ENCODE peak calls at places on chromosomes 2 and 18, in seven cellular contexts. X is RWPE2, Q is fibroblast of lung, G is cardiac muscle cell, A is stomach, E is DND-41, M is heart right ventricle. F is an unnamed sample. For H3K9me3 and H3K27me3, the result is how much of the 10 kb centered on the place peaks cover.

GRCh38 chr2:189601043-189601442 is 20.5 kb upstream of the SLC40A1 start:
- DNase-seq in G (no peak), A (no peak), Q (peak), E (no peak), M (no peak), X (no peak), F (no peak)

GRCh38 chr2:12265646-12266045 is 451.1 kb upstream of the TRIB2 start:
- DNase-seq in Q (peak), M (no peak), X (no peak), G (no peak), A (no peak), E (no peak), F (no peak)

GRCh38 chr18:72672364-72673151 is 128.4 kb upstream of the CBLN2 start:
- DNase-seq in X (no peak), Q (peak), G (peak), A (no peak), M (no peak), E (peak), F (no peak)

GRCh38 chr18:13447621-13448020 is 229.1 kb downstream of the LDLRAD4 start:
- DNase-seq in M (no peak), A (no peak), Q (peak), E (peak), X (no peak), G (no peak), F (no peak)

GRCh38 chr2:109368798-109369197 is 239.8 kb downstream of the SH3RF3 start:
- DNase-seq in G (no peak), M (no peak), E (no peak), Q (no peak), A (peak), X (peak), F (no peak)

GRCh38 chr2:138183700-138184099 is 219.4 kb downstream of the HNMT start:
- DNase-seq in G (no peak), E (no peak), A (no peak), M (no peak), X (no peak), Q (no peak), F (no peak)

GRCh38 chr18:58321986-58322385 is 278.0 kb downstream of the NEDD4L start:
- DNase-seq in X (no peak), E (peak), M (peak), G (peak), A (peak), Q (peak), F (peak)

GRCh38 chr2:112646791-112647720 is 1.3 kb downstream of the SLC20A1 start:
- DNase-seq in A (no peak), M (no peak), E (peak), X (no peak), G (peak), Q (no peak), F (no peak)

GRCh38 chr2:231708773-231709635 is 679 bp downstream of the PTMA start:
- DNase-seq in G (peak), M (peak), E (peak), X (no peak), Q (peak), A (peak), F (no peak)

GRCh38 chr18:67875936-67876335 is 359.4 kb upstream of the DSEL start:
- DNase-seq in X (no peak), E (no peak), G (no peak), Q (peak), A (no peak), M (no peak), F (no peak)

GRCh38 chr2:151730242-151730975 is 3.9 kb downstream of the NEB start:
- DNase-seq in E (no peak), G (no peak), Q (peak), X (no peak), A (no peak), M (no peak), F (no peak)

GRCh38 chr2:11100976-11101375 is 54.3 kb upstream of the SLC66A3 start:
- DNase-seq in M (no peak), E (no peak), A (no peak), Q (no peak), G (no peak), X (no peak), F (no peak)

GRCh38 chr18:10296491-10296890 is 157.9 kb upstream of the APCDD1 start:
- DNase-seq in G (no peak), M (no peak), Q (peak), E (no peak), X (no peak), A (no peak), F (no peak)

GRCh38 chr2:31401580-31401979 is 13.0 kb downstream of the XDH start:
- DNase-seq in M (no peak), Q (peak), X (peak), G (no peak), E (no peak), A (no peak), F (no peak)

GRCh38 chr2:69138793-69139510 is 126.0 kb downstream of the ANTXR1 start:
- DNase-seq in M (no peak), E (no peak), A (no peak), G (no peak), X (peak), Q (peak), F (no peak)

GRCh38 chr2:20613342-20613916 is 37.5 kb downstream of the HS1BP3 start:
- DNase-seq in E (no peak), G (no peak), M (peak), A (no peak), X (peak), Q (no peak), F (peak)

GRCh38 chr2:66555076-66555475 is 120.2 kb downstream of the MEIS1 start:
- DNase-seq in A (no peak), G (no peak), Q (peak), X (no peak), E (no peak), M (no peak), F (no peak)

GRCh38 chr2:47651296-47651695 is 131.6 kb upstream of the MSH6 start:
- DNase-seq in Q (no peak), G (no peak), X (no peak), M (no peak), A (no peak), E (no peak), F (no peak)

GRCh38 chr18:77115461-77115907 is 17.1 kb downstream of the MBP start:
- DNase-seq in E (no peak), G (no peak), A (no peak), M (no peak), Q (no peak), X (no peak), F (no peak)

GRCh38 chr2:48483916-48484315 is 46.0 kb upstream of the STON1 start:
- DNase-seq in A (no peak), E (no peak), G (no peak), M (no peak), Q (peak), X (no peak), F (no peak)

GRCh38 chr2:28233070-28233718 is 159.5 kb upstream of the FOSL2 start:
- DNase-seq in M (no peak), X (no peak), E (no peak), A (peak), Q (peak), G (peak), F (no peak)

GRCh38 chr2:96687711-96688640 is 45.4 kb downstream of the FER1L5 start:
- DNase-seq in G (no peak), E (no peak), M (no peak), Q (no peak), A (no peak), X (peak), F (no peak)

GRCh38 chr2:223944704-223945531 is at the start of gene WDFY1:
- DNase-seq in A (peak), G (peak), X (peak), Q (peak), M (peak), E (peak), F (peak)

GRCh38 chr2:36389081-36389480 is 33.5 kb downstream of the CRIM1 start:
- DNase-seq in E (no peak), A (no peak), X (no peak), Q (peak), M (no peak), G (peak), F (no peak)

GRCh38 chr2:74768401-74768914 is 65.5 kb upstream of the HK2 start:
- DNase-seq in E (no peak), Q (peak), X (no peak), G (peak), M (no peak), A (no peak), F (no peak)

GRCh38 chr2:236642584-236643291 is 73.1 kb downstream of the ACKR3 start:
- DNase-seq in X (no peak), G (no peak), E (no peak), M (peak), Q (peak), A (peak), F (no peak)
- H3K9me3 ChIP-seq in X (under half), G (under half), E (under half), M (under half), Q (under half), A (under half), F (under half)

DNA sequence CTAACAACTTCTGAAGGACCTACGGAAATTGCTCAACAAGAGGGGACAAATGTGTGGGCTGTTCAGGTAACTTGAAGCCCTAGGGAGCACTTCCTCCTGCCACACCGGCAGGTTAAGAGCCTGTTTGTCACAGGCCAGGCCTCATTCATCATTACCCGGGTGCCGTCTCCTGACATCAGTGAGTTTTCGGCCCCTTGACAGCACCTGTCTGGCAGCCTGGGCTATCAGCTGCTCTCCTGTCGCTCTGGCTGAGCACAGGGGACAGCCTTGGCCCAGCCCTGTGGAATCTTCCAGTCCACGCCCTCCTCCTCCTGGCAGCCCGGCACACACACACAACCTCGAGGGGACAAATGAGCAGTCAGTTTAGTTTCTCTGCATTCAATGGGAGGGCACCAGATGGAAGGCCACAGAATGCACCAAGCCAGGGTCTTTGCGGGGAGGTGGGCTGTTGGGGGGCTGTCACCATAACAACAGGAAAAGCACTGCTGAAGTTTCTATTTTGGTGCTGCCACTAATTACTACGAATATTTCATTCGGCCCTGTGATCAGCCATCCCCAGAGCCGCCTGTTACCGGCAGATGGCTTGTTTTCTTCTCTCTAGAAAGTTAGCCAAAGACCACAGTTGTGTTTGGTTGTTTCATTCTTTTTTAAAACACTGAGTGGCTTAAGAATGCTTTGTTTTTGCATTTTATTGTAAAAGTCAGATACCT is 190.0 kb upstream of the NDUFV2 start:
- DNase-seq in A (no peak), G (peak), X (no peak), E (no peak), M (no peak), Q (no peak), F (no peak)
- TF ChIP-seq CTCF in A (no peak), G (no peak), X (no peak), E (no peak), M (no peak), Q (no peak), F (no peak)

GRCh38 chr2:64608867-64609228 is 44.9 kb downstream of the SERTAD2 start:
- DNase-seq in M (no peak), Q (no peak), G (no peak), X (no peak), E (no peak), A (no peak), F (no peak)
- H3K27me3 ChIP-seq in M (under half), Q (under half), G (under half), X (under half), E (under half), A (under half), F (under half)

GRCh38 chr2:234695981-234696380 is 199.1 kb upstream of the ARL4C start:
- DNase-seq in E (no peak), X (no peak), M (no peak), G (no peak), A (no peak), Q (no peak), F (no peak)

GRCh38 chr2:234701841-234702240 is 205.0 kb upstream of the ARL4C start:
- DNase-seq in E (no peak), Q (no peak), X (no peak), A (no peak), G (no peak), M (no peak), F (no peak)

GRCh38 chr2:234701421-234701820 is 204.5 kb upstream of the ARL4C start:
- DNase-seq in M (no peak), G (no peak), Q (no peak), E (no peak), A (no peak), X (no peak), F (no peak)

GRCh38 chr2:234702731-234703225 is 205.9 kb upstream of the ARL4C start:
- DNase-seq in X (no peak), Q (no peak), E (no peak), A (no peak), M (no peak), G (no peak), F (no peak)

DNA sequence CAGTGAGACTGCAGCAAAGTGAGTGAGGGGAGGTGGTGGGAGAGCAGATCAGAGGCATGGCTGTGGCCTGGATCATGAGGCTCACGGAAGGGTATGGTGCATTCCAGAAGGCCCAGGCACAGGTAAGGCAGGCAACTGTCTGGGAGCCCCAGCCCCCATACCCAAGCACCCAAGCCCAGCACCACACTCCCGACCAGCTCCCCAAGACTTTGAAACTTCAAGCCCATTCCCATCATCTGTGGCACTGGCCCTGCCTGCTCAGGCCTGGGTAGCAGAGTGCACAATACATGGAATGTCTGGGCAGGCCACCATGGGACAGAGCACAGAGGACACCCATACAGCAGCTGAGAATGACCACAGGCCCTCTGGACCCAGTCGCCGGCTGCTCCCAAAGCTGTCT is 202.6 kb upstream of the ARL4C start:
- DNase-seq in G (no peak), Q (no peak), A (no peak), X (no peak), M (no peak), E (no peak), F (no peak)
- H3K9me3 ChIP-seq in G (under half), Q (under half), A (under half), X (under half), M (under half), E (under half), F (under half)

F was measured in right lobe of liver.